ENCODE peak calls at places on chromosomes 1 and 21, in four cellular contexts. Z is IMR-90, E is GM12878, H is tibial artery. O is an unnamed sample. For H3K4me1, the result is how much of the 10 kb centered on the place peaks cover.

GRCh38 chr1:55150880-55151582 is 64.1 kb downstream of the USP24 start:
- DNase-seq in Z (no peak), E (peak), H (no peak), O (no peak)

GRCh38 chr1:156281281-156282142 is 1.1 kb downstream of the SMG5 start:
- DNase-seq in Z (peak), E (no peak), H (no peak), O (no peak)

GRCh38 chr1:64223329-64224151 is 20.1 kb downstream of the UBE2U start:
- DNase-seq in Z (peak), E (peak), H (no peak), O (no peak)

GRCh38 chr1:241443561-241443960 is 76.0 kb downstream of the FH start:
- DNase-seq in Z (no peak), E (no peak), H (no peak), O (no peak)

GRCh38 chr1:92411511-92411910 is 75.2 kb downstream of the GFI1 start:
- DNase-seq in Z (peak), E (no peak), H (no peak), O (no peak)

GRCh38 chr1:185396126-185396525 is 79.1 kb upstream of the IVNS1ABP start:
- DNase-seq in Z (no peak), E (no peak), H (no peak), O (no peak)

GRCh38 chr1:193565971-193566577 is 379.7 kb upstream of the B3GALT2 start:
- DNase-seq in Z (no peak), E (no peak), H (no peak), O (no peak)

GRCh38 chr1:46650491-46650890 is 17.7 kb downstream of the ATPAF1 start:
- DNase-seq in Z (no peak), E (no peak), H (no peak), O (no peak)

GRCh38 chr1:202085682-202086373 is 36.9 kb upstream of the GPR37L1 start:
- DNase-seq in Z (peak), E (no peak), H (no peak), O (no peak)

GRCh38 chr1:11948822-11949458 is 14.4 kb downstream of the PLOD1 start:
- DNase-seq in Z (peak), E (no peak), H (no peak), O (no peak)

GRCh38 chr1:181124206-181124825 is 35.8 kb downstream of the IER5 start:
- DNase-seq in Z (no peak), E (no peak), H (no peak), O (no peak)
- H3K4me1 ChIP-seq in Z (under half), E (under half), H (under half), O (under half)

DNA sequence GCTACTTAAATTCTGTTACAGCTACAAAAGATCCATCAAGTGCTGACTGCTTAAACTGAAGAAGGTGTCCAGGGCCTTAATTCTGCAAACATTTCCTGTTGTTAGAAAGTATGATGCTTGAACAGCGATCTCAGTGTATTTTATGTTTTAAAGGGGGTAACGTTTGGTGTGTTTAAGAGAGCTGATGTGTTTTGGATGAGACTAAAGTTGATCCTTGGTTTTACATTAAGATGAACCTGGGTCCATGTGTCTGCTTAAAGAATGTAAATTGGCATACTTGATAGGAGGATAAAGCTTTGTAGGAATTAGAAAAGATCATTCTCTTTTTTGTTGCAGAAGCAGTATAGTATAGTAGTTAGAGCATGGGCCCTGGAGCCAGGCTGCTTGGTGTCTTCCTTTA is 3.6 kb downstream of the IER5 start:
- DNase-seq in Z (no peak), E (no peak), H (no peak), O (no peak)
- H3K4me3 ChIP-seq in Z (peak), E (peak), H (no peak), O (peak)

DNA sequence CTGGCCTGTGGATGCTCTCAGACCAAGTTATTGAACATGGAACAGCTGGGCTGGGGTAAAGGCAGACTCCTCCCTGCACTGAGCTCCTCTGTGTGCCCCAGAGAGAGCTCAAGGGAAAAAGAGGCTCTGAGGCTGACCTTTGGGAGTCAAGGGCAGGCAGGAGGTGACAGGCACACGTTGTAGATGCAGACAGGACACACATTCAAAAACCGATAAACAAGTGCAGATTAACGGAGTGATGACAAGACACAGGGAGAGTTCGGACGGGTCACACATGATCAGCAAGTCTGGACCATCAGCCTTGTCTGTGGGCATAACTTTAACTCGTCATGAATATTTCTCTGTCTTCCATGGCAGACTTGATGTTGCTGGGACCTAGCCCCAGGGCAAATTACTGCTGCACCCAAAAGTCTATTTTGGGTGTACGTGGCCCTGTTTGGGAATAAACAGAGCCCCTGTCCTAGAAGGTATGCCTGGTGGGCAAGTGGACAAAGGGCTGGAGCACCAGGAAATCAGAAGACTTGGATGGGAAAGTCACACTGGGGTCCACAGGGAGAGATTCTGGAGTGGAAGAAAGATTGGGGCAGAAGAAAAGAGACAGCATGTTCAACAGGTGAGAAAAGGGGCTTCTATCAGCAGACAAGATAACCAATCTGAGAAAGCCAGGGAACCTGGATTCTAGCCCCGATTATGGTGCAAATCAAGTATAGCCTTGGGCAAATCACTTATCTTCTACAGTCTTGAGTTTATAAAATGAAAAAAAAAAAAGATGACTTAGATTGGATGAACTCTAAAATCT is 74.9 kb downstream of the PLXNA2 start:
- DNase-seq in Z (no peak), E (no peak), H (peak), O (no peak)
- TF ChIP-seq CTCF in Z (no peak), E (no peak), H (no peak), O (no peak)

GRCh38 chr21:44756416-44757185 is 45.0 kb downstream of the UBE2G2 start:
- DNase-seq in Z (no peak), E (no peak), H (peak), O (peak)
- H3K4me1 ChIP-seq in Z (under half), E (under half), H (under half), O (under half)

GRCh38 chr1:16922885-16923431 is 1.2 kb downstream of the CROCC start:
- DNase-seq in Z (no peak), E (no peak), H (no peak), O (peak)

GRCh38 chr1:16920951-16921350 is 780 bp upstream of the CROCC start:
- DNase-seq in Z (no peak), E (no peak), H (no peak), O (peak)

GRCh38 chr1:16922466-16922865 is 735 bp downstream of the CROCC start:
- DNase-seq in Z (no peak), E (no peak), H (no peak), O (peak)

GRCh38 chr1:16924216-16924918 is 2.6 kb downstream of the CROCC start:
- DNase-seq in Z (no peak), E (no peak), H (no peak), O (peak)

DNA sequence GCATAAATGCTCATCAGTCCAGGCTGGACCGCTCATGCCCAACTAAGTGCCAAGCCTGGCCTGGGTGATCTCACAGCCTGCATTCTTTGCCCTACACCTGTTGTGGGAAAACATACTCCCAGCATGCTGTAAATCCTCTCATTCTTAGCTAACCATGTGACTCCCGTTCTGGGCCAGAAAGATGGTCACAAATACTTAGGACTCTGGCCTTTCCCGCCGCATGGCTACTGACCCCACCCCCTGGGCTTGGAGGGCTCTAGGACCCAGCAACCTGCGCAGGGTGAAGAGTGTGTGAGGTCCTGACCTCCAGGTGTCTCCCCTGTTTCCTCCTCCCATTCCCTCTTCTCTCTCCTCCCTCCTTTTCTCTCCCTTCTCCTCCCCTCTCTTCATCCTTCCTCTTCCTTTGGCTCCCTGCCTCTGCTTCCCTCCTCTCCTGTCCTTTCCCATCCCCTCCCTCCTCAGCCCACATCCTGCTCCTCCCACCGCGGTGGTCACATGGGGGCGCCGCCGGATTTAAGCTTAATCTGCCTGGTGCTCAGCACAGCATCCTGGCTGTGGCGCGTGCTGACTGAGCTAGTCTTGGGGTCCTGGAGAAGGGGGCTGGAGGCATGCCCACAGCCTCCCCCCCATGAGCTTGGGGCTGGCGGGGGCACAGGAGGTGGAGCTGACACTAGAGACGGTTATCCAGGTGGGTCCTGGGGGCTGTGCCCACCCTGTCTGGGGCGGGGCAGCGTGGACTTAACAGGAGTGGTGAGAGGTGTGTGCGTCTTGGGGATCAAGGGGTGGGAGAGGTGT is at the start of gene CROCC:
- DNase-seq in Z (no peak), E (no peak), H (no peak), O (no peak)
- H3K4me3 ChIP-seq in Z (no peak), E (no peak), H (no peak), O (no peak)

GRCh38 chr21:44918581-44919033 is 2.1 kb downstream of the ITGB2 start:
- DNase-seq in Z (no peak), E (no peak), H (no peak), O (no peak)

GRCh38 chr21:44916965-44917364 is 3.7 kb downstream of the ITGB2 start:
- DNase-seq in Z (no peak), E (no peak), H (no peak), O (no peak)

GRCh38 chr21:44918107-44918470 is 2.6 kb downstream of the ITGB2 start:
- DNase-seq in Z (no peak), E (no peak), H (no peak), O (no peak)

GRCh38 chr21:44919111-44919912 is 1.4 kb downstream of the ITGB2 start:
- DNase-seq in Z (no peak), E (no peak), H (no peak), O (no peak)

DNA sequence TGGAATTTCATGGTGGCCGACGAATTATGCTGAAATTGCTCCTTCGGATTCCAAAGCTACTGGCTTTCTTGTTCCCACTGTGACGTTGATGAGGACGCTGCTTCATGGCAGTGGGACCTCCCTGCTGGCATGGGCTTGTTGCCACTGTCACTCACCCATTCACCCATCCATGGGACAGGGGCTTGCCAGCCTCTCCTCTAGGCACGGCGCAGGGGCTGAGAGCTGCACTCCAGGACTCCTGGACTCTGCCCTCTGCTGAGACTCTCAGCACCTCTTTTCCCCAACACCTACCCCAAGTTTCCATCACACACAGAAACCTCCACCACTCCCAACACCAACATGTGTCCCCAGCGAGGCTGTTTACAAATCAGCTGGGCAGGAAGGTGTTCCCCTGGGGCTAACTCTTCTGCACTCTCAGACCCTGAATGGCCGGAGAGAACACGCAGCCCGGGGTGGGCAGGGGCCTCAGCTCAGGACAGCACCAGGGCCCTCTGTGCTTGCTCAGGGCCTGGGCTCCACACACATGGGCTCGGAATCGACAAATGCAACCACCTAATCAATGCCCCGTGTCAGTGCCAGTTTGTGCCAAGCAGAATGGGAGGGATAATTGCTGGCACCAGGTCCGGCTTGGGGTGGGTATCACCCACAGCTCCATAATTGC is 3.1 kb downstream of the ITGB2 start:
- DNase-seq in Z (no peak), E (no peak), H (no peak), O (no peak)
- TF ChIP-seq CTCF in Z (no peak), E (no peak), H (no peak), O (no peak)

GRCh38 chr1:25707280-25708016 is 90.9 kb downstream of the MAN1C1 start:
- DNase-seq in Z (peak), E (no peak), H (no peak), O (no peak)

GRCh38 chr1:25703671-25704637 is 87.4 kb downstream of the MAN1C1 start:
- DNase-seq in Z (no peak), E (no peak), H (no peak), O (no peak)

GRCh38 chr1:25703041-25703440 is 86.5 kb downstream of the MAN1C1 start:
- DNase-seq in Z (no peak), E (no peak), H (no peak), O (no peak)

GRCh38 chr1:25705699-25706098 is 89.1 kb downstream of the MAN1C1 start:
- DNase-seq in Z (no peak), E (no peak), H (no peak), O (no peak)

DNA sequence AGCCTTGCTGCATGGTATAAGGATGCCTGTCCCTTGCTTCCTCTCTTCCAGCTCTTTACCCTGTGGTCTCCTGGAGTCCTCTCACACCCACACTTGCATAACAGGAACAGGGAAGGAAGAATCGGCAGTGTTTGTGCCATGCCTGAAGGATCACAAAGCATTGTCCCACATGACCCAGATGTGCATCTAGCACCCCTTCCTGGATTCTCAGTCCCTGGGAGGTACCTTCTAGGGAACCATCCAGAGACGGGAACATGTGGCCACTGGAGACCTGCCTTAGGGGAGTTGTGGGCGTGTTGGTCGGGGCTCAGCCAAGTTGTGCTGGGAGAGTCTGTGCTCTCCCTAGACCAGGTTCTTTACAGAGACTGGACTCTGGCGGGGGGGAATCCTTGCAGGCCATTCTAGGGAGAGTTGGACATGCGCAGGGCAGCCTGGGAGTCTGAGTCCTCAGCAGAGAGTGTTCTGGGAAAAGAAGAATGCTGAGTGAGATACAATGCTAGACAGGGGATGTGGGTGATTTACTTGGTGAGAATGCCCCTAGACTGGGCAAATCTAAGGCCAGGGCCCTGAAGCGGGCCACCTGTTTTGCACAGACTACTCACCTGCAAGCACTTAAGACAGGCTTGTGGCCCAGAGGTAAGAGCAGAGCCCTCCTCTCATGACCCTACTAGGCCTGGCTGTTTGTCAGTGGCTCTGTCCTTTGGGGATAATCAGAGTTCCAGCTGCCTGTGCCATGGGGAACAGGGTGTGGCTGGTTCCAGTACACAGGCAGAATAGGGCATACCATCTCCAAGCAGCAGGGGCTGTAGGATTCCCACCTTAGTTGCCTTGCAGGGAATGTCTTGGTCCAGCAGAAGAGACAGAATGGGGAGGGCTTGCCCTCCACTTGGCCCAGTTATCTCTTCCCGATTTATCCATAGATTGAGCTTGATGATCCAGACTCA is 89.8 kb downstream of the MAN1C1 start:
- DNase-seq in Z (no peak), E (no peak), H (no peak), O (no peak)
- H3K4me1 ChIP-seq in Z (under half), E (under half), H (under half), O (under half)

GRCh38 chr1:93907718-93908117 is 1.5 kb downstream of the GCLM start:
- DNase-seq in Z (peak), E (no peak), H (no peak), O (no peak)
- H3K4me3 ChIP-seq in Z (peak), E (peak), H (peak), O (peak)

O was measured in RWPE2.